ENCODE peak calls at places on chromosomes 13 and 19, in four cellular contexts. W, U, G and M are unnamed samples. For H3K36me3 and H3K27me3, the result is how much of the 10 kb centered on the place peaks cover.

GRCh38 chr13:44063881-44064280 is 184.2 kb downstream of the LACC1 start:
- DNase-seq in W (no peak), U (no peak), G (no peak), M (no peak)

GRCh38 chr19:12628040-12629022 is 17.6 kb downstream of the ZNF791 start:
- DNase-seq in W (no peak), U (no peak), G (no peak), M (no peak)

GRCh38 chr13:100442095-100442832 is 146.3 kb downstream of the GGACT start:
- DNase-seq in W (no peak), U (no peak), G (no peak), M (no peak)

GRCh38 chr13:39783051-39783450 is 127.6 kb downstream of the COG6 start:
- DNase-seq in W (no peak), U (no peak), G (no peak), M (no peak)

GRCh38 chr13:49436890-49437289 is 7.0 kb downstream of the CAB39L start:
- DNase-seq in W (no peak), U (no peak), G (no peak), M (no peak)

GRCh38 chr19:15283141-15283885 is 49.0 kb downstream of the BRD4 start:
- DNase-seq in W (no peak), U (no peak), G (peak), M (no peak)

GRCh38 chr13:106612688-106613087 is 44.8 kb upstream of the ARGLU1 start:
- DNase-seq in W (no peak), U (no peak), G (no peak), M (no peak)

GRCh38 chr13:105530468-105530867 is 1005.0 kb downstream of the EFNB2 start:
- DNase-seq in W (no peak), U (no peak), G (no peak), M (no peak)

GRCh38 chr19:31350033-31350692 is 927 bp upstream of the TSHZ3 start:
- DNase-seq in W (no peak), U (no peak), G (peak), M (no peak)

GRCh38 chr19:40251244-40251643 is 24.8 kb upstream of the CCNP start:
- DNase-seq in W (no peak), U (no peak), G (no peak), M (no peak)

GRCh38 chr13:31282741-31283455 is 83.1 kb downstream of the B3GLCT start:
- DNase-seq in W (no peak), U (no peak), G (no peak), M (no peak)

GRCh38 chr13:51000576-51001260 is 91.1 kb downstream of the RNASEH2B start:
- DNase-seq in W (no peak), U (no peak), G (no peak), M (no peak)

GRCh38 chr13:32629313-32629712 is 43.1 kb downstream of the PDS5B start:
- DNase-seq in W (no peak), U (no peak), G (no peak), M (no peak)

GRCh38 chr13:108093616-108094015 is 121.7 kb downstream of the LIG4 start:
- DNase-seq in W (no peak), U (no peak), G (no peak), M (no peak)

GRCh38 chr13:85497652-85498051 is 301.6 kb downstream of the SLITRK6 start:
- DNase-seq in W (no peak), U (no peak), G (no peak), M (no peak)

GRCh38 chr19:14443632-14444216 is 10.6 kb downstream of the PKN1 start:
- DNase-seq in W (no peak), U (no peak), G (no peak), M (no peak)

GRCh38 chr13:31045621-31046081 is 113.2 kb downstream of the TEX26 start:
- DNase-seq in W (peak), U (peak), G (no peak), M (peak)

GRCh38 chr19:40523322-40524047 is 53.2 kb upstream of the SHKBP1 start:
- DNase-seq in W (no peak), U (peak), G (peak), M (peak)

GRCh38 chr19:5166262-5166661 is 174.3 kb downstream of the PTPRS start:
- DNase-seq in W (no peak), U (no peak), G (no peak), M (no peak)

GRCh38 chr19:54014920-54015560 is 23.6 kb downstream of the CACNG6 start:
- DNase-seq in W (no peak), U (no peak), G (no peak), M (no peak)

GRCh38 chr13:33642374-33643065 is 175.4 kb upstream of the RFC3 start:
- DNase-seq in W (no peak), U (no peak), G (no peak), M (no peak)

GRCh38 chr13:35994131-35994966 is 136.8 kb downstream of the DCLK1 start:
- DNase-seq in W (no peak), U (no peak), G (no peak), M (no peak)

GRCh38 chr19:47071731-47072130 is 23.3 kb upstream of the TMEM160 start:
- DNase-seq in W (no peak), U (no peak), G (no peak), M (no peak)

GRCh38 chr19:3968556-3969434 is 2.1 kb downstream of the DAPK3 start:
- DNase-seq in W (no peak), U (no peak), G (no peak), M (peak)

GRCh38 chr13:94268661-94269060 is 210.8 kb downstream of the DCT start:
- DNase-seq in W (no peak), U (no peak), G (no peak), M (no peak)

GRCh38 chr13:36006347-36006746 is 124.8 kb downstream of the DCLK1 start:
- DNase-seq in W (no peak), U (no peak), G (no peak), M (no peak)

GRCh38 chr19:39413903-39414608 is 1.6 kb downstream of the PLEKHG2 start:
- DNase-seq in W (no peak), U (no peak), G (peak), M (no peak)

GRCh38 chr19:6530385-6531162 is at the start of gene TNFSF9:
- DNase-seq in W (no peak), U (peak), G (peak), M (peak)

GRCh38 chr13:20700288-20700687 is 3.2 kb upstream of the IL17D start:
- DNase-seq in W (no peak), U (no peak), G (no peak), M (no peak)

GRCh38 chr13:29935309-29935981 is 85.0 kb upstream of the UBL3 start:
- DNase-seq in W (peak), U (peak), G (peak), M (peak)

GRCh38 chr13:32883501-32883900 is 132.7 kb upstream of the KL start:
- DNase-seq in W (no peak), U (no peak), G (no peak), M (no peak)

DNA sequence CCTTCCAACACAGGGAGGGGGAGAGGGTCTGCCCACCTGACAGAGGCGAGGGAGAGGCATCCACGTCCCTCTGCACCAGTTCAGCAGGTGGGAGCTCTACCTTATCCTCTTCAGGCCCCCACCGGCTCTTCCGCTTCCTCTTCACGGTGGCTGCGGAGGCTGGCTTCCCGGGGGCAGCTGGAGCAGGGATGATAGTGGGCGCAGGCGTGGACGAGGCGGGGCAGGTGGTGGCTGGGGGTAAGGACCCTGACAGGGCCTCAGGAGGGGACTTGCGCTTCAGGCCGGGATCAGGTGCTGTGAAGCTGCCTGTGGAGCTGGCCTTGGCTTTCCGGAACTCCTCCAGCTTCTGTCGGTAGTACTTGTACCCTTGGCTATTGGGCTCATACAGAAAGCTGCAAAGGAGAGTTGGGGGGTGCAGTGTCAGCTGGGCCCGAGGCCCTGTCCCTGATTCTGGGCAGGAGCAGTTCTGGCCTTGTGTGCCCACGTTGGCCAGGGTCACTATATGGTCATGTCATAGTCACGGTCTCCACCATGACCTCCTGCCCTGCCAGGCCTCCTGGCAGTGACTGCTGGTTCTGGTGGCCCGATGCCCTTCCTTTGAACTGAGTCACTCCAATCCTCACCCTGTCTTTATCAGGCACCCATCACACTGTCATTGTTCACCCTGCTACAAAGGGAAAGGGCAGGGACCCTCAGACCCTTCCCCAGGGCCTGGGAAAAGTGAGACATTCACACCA is 23.2 kb downstream of the SUGP1 start:
- DNase-seq in W (no peak), U (no peak), G (no peak), M (no peak)
- H3K36me3 ChIP-seq in W (under half), U (under half), G (half or more), M (under half)

GRCh38 chr19:51129716-51130115 is 5.0 kb downstream of the SIGLEC9 start:
- DNase-seq in W (no peak), U (no peak), G (no peak), M (no peak)
- H3K27me3 ChIP-seq in W (under half), U (under half), G (under half), M (under half)

DNA sequence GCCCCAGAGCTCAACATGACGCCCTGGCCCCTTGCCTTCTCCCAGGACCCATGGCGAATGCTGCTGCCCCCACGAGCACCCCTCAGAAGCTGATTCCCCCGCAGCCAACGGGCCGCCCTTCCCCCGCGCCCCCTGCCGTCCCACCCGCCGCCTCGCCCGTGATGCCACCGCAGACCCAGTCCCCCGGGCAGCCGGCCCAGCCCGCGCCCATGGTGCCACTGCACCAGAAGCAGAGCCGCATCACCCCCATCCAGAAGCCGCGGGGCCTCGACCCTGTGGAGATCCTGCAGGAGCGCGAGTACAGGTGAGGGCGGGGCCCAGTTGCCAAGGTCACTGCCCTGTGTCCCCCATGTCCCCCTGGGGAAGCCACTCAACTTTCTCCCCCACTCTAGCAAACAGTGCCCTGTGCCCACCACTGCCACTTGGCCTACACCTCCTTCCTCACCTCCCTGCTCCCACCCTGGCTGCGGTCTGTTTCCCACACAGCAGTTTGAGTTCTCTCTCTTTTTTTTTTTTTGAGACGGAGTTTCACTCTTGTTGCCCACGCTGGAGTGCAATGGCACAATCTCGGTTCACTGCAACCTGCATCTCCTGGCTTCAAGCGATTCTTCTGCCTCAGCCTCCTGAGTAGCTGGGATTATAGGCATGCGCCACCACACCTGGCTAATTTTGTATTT is 26.9 kb downstream of the SMARCA4 start:
- DNase-seq in W (no peak), U (no peak), G (no peak), M (no peak)
- H3K36me3 ChIP-seq in W (under half), U (half or more), G (half or more), M (under half)

DNA sequence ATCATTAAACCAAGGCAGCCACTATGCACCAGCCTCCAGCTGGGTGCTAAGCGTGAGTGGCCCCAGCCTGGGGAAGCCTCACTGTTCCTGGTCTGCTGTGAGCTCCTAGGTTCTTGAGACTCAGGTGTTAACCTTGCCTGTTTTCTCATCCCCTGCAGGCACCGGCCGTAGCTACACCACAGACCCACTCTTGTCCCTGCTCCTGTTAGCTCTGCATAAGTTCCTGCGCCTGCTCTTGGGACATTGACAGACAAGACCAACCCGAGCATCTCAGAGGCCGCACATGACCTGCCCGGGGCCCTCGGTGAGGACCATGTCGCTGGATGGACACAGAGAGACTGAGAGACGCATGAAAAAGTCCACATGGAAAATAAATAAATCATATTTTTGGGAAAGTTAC is 37.9 kb downstream of the VSTM2B start:
- DNase-seq in W (no peak), U (no peak), G (no peak), M (no peak)
- H3K27me3 ChIP-seq in W (under half), U (under half), G (under half), M (under half)

GRCh38 chr13:90232291-90232690 is 1115.2 kb upstream of the MIR17HG start:
- DNase-seq in W (no peak), U (no peak), G (no peak), M (no peak)

GRCh38 chr13:90233933-90234672 is 1113.4 kb upstream of the MIR17HG start:
- DNase-seq in W (no peak), U (no peak), G (no peak), M (no peak)

GRCh38 chr13:90230311-90230710 is 1117.2 kb upstream of the MIR17HG start:
- DNase-seq in W (no peak), U (no peak), G (peak), M (no peak)
- H3K36me3 ChIP-seq in W (under half), U (under half), G (under half), M (under half)

GRCh38 chr19:17685451-17686026 is 2.6 kb downstream of the UNC13A start:
- DNase-seq in W (no peak), U (no peak), G (no peak), M (no peak)
- H3K27me3 ChIP-seq in W (under half), U (under half), G (half or more), M (under half)

GRCh38 chr13:98524793-98525192 is 52.1 kb downstream of the STK24 start:
- DNase-seq in W (no peak), U (no peak), G (no peak), M (no peak)
- H3K36me3 ChIP-seq in W (under half), U (under half), G (under half), M (under half)

GRCh38 chr19:33302175-33302973 is at the start of gene CEBPA:
- DNase-seq in W (no peak), U (peak), G (peak), M (peak)

GRCh38 chr19:33302974-33303790 is 848 bp upstream of the CEBPA start:
- DNase-seq in W (no peak), U (no peak), G (peak), M (peak)

GRCh38 chr19:33301011-33301899 is 1.1 kb downstream of the CEBPA start:
- DNase-seq in W (no peak), U (no peak), G (peak), M (no peak)

GRCh38 chr19:33300016-33300981 is 2.0 kb downstream of the CEBPA start:
- DNase-seq in W (no peak), U (no peak), G (no peak), M (no peak)

DNA sequence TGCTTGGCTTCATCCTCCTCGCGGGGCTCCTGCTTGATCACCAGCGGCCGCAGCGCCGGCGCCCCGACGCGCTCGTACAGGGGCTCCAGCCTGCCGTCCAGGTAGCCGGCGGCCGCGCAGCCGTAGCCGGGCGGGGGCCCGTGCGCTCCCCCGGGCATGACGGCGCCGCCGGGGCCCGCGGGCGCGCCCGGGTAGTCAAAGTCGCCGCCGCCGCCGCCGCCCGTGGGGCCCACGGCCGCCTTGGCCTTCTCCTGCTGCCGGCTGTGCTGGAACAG is 497 bp downstream of the CEBPA start:
- DNase-seq in W (no peak), U (no peak), G (no peak), M (no peak)
- H3K27me3 ChIP-seq in W (under half), U (under half), G (half or more), M (under half)

DNA sequence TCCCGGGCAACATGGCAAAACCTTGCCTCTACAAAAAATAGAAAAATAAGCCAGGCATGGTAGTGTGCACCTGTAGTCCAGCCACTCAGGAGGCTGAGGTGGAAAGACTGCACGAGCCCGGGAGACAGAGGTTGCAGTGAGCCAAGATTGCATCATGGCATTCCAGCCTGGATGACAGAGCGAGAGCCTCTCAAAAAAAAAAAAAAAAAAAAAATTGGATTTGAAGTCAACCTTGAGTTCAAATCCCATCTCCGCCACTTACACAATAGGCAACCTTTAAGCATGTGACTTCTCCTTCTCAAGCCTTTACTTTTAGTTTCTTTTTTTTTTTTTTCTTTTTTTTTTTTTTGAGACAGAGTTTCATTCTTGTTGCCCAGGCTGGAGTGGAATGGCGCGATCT is 12.0 kb downstream of the KASH5 start:
- DNase-seq in W (no peak), U (no peak), G (no peak), M (no peak)
- H3K36me3 ChIP-seq in W (under half), U (under half), G (under half), M (under half)